ENCODE peak calls at places on chromosomes 13 and 19, in four cellular contexts. One of them, this sample, is unnamed.

GRCh38 chr19:44748426-44749254 is at the start of gene BCL3:
- DNase-seq in fibroblast of lung: no peak
- DNase-seq in AG04450: no peak
- DNase-seq in pancreas: peak; percentile 81
- DNase-seq in this sample: peak; percentile 68

GRCh38 chr13:80012281-80012680 is 328.6 kb downstream of the SPRY2 start:
- DNase-seq in fibroblast of lung: peak; percentile 30
- DNase-seq in AG04450: no peak
- DNase-seq in pancreas: no peak
- DNase-seq in this sample: no peak

GRCh38 chr19:38375098-38375493 is 725 bp downstream of the PSMD8 start:
- DNase-seq in fibroblast of lung: no peak
- DNase-seq in AG04450: no peak
- DNase-seq in pancreas: no peak
- DNase-seq in this sample: no peak

GRCh38 chr13:23161176-23161825 is 19.5 kb upstream of the SGCG start:
- DNase-seq in fibroblast of lung: no peak
- DNase-seq in AG04450: no peak
- DNase-seq in pancreas: no peak
- DNase-seq in this sample: no peak

GRCh38 chr13:95457294-95457693 is 95.2 kb upstream of the CLDN10 start:
- DNase-seq in fibroblast of lung: no peak
- DNase-seq in AG04450: no peak
- DNase-seq in pancreas: no peak
- DNase-seq in this sample: no peak

GRCh38 chr19:42468273-42468796 is 25.6 kb upstream of the CXCL17 start:
- DNase-seq in fibroblast of lung: peak; percentile 62
- DNase-seq in AG04450: peak; percentile 2
- DNase-seq in pancreas: no peak
- DNase-seq in this sample: no peak

GRCh38 chr19:44903602-44904425 is 1.8 kb upstream of the APOE start:
- DNase-seq in fibroblast of lung: peak; percentile 36
- DNase-seq in AG04450: no peak
- DNase-seq in pancreas: peak; percentile 53
- DNase-seq in this sample: peak; percentile 68

GRCh38 chr13:51804295-51805172 is 571 bp upstream of the DHRS12 start:
- DNase-seq in fibroblast of lung: no peak
- DNase-seq in AG04450: no peak
- DNase-seq in pancreas: no peak
- DNase-seq in this sample: peak; percentile 64

GRCh38 chr13:51681037-51681678 is 96.9 kb downstream of the WDFY2 start:
- DNase-seq in fibroblast of lung: peak; percentile 89
- DNase-seq in AG04450: peak; percentile 41
- DNase-seq in pancreas: no peak
- DNase-seq in this sample: no peak

GRCh38 chr19:30064776-30065494 is 122.9 kb downstream of the URI1 start:
- DNase-seq in fibroblast of lung: no peak
- DNase-seq in AG04450: no peak
- DNase-seq in pancreas: no peak
- DNase-seq in this sample: no peak

GRCh38 chr13:70183041-70183440 is 74.8 kb upstream of the KLHL1 start:
- DNase-seq in fibroblast of lung: peak; percentile 60
- DNase-seq in AG04450: no peak
- DNase-seq in pancreas: no peak
- DNase-seq in this sample: no peak

DNA sequence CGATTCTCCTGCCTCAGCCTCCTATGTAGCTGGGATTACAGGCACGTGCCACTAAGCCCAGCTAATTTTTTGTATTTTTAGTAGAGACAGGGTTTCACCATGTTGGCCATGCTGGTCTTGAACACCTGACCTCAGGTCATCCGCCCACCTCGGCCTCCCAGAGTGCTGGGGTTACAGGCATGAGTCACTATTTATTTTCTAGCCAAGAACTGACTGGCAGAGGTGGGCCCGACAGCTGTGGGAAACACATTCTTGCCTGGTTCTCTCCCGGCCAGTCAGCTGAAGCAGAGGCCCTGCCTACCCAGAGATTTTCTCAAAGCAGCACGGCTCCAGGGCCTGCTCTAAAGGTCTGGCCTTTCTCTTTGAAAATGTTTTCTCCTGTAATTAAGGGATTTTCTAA is 108.0 kb downstream of the KCTD15 start:
- DNase-seq in fibroblast of lung: peak; percentile 29
- DNase-seq in AG04450: no peak
- DNase-seq in pancreas: peak; percentile 82
- DNase-seq in this sample: peak; percentile 20
- H3K27ac ChIP-seq in fibroblast of lung: no peak overlapping the region
- H3K27ac ChIP-seq in AG04450: no peak overlapping the region
- H3K27ac ChIP-seq in pancreas: peak overlapping the region; percentile 87
- H3K27ac ChIP-seq in this sample: no peak overlapping the region

GRCh38 chr19:4694211-4694987 is 24.3 kb upstream of the MYDGF start:
- DNase-seq in fibroblast of lung: peak; percentile 99
- DNase-seq in AG04450: peak; percentile 85
- DNase-seq in pancreas: no peak
- DNase-seq in this sample: no peak

GRCh38 chr19:4692275-4693077 is 22.3 kb upstream of the MYDGF start:
- DNase-seq in fibroblast of lung: no peak
- DNase-seq in AG04450: no peak
- DNase-seq in pancreas: no peak
- DNase-seq in this sample: no peak

GRCh38 chr19:4695224-4695731 is 25.1 kb upstream of the MYDGF start:
- DNase-seq in fibroblast of lung: no peak
- DNase-seq in AG04450: no peak
- DNase-seq in pancreas: no peak
- DNase-seq in this sample: no peak

GRCh38 chr19:4693078-4693350 is 22.9 kb upstream of the MYDGF start:
- DNase-seq in fibroblast of lung: no peak
- DNase-seq in AG04450: no peak
- DNase-seq in pancreas: no peak
- DNase-seq in this sample: no peak

GRCh38 chr19:4693471-4694121 is 23.5 kb upstream of the MYDGF start:
- DNase-seq in fibroblast of lung: no peak
- DNase-seq in AG04450: no peak
- DNase-seq in pancreas: no peak
- DNase-seq in this sample: no peak
- H3K27ac ChIP-seq in fibroblast of lung: peak overlapping the region; percentile 17
- H3K27ac ChIP-seq in AG04450: peak overlapping the region; percentile 87
- H3K27ac ChIP-seq in pancreas: peak overlapping the region; percentile 6
- H3K27ac ChIP-seq in this sample: no peak overlapping the region

GRCh38 chr13:21013682-21014038 is 47.7 kb downstream of the LATS2 start:
- DNase-seq in fibroblast of lung: no peak
- DNase-seq in AG04450: no peak
- DNase-seq in pancreas: no peak
- DNase-seq in this sample: peak; percentile 11

GRCh38 chr13:21012841-21013681 is 48.3 kb downstream of the LATS2 start:
- DNase-seq in fibroblast of lung: peak; percentile 49
- DNase-seq in AG04450: no peak
- DNase-seq in pancreas: no peak
- DNase-seq in this sample: no peak

GRCh38 chr13:21015284-21015683 is 46.1 kb downstream of the LATS2 start:
- DNase-seq in fibroblast of lung: peak; percentile 75
- DNase-seq in AG04450: no peak
- DNase-seq in pancreas: no peak
- DNase-seq in this sample: peak; percentile 8

GRCh38 chr13:21014666-21015170 is 46.7 kb downstream of the LATS2 start:
- DNase-seq in fibroblast of lung: peak; percentile 88
- DNase-seq in AG04450: peak; percentile 74
- DNase-seq in pancreas: no peak
- DNase-seq in this sample: peak; percentile 57

DNA sequence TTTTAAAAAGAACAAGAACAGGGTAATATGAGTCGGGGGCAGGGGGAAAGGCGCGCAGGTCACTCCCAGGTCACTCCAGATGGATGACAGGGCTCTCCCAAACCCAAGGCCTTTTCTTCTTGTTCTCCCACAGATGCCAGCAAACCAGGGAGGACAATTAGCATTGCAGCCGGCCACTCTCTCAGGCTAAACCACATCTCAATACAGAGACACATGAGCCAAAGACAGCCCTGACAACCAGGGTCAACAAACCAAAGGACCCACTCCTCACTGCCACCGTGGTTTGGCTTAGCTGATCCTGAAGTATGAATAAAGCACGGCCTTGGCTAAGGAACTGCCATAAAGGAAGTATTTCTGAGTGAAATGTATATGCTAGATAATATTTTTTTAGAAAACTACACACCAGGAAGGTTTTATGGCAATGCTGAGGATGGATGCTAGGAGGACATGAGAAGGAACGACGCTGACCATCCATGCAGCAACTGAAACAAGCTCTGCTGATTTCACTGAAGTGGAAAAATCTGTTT is 47.2 kb downstream of the LATS2 start:
- DNase-seq in fibroblast of lung: peak; percentile 48
- DNase-seq in AG04450: no peak
- DNase-seq in pancreas: no peak
- DNase-seq in this sample: peak; percentile 19
- H3K27ac ChIP-seq in fibroblast of lung: peak overlapping the region; percentile 88
- H3K27ac ChIP-seq in AG04450: peak overlapping the region; percentile 97
- H3K27ac ChIP-seq in pancreas: peak overlapping the region; percentile 1
- H3K27ac ChIP-seq in this sample: no peak overlapping the region

GRCh38 chr13:112723771-112724170 is 33.9 kb downstream of the ATP11A start:
- DNase-seq in fibroblast of lung: no peak
- DNase-seq in AG04450: no peak
- DNase-seq in pancreas: no peak
- DNase-seq in this sample: peak; percentile 42
- H3K27ac ChIP-seq in fibroblast of lung: no peak overlapping the region
- H3K27ac ChIP-seq in AG04450: peak overlapping the region; percentile 21
- H3K27ac ChIP-seq in pancreas: peak overlapping the region; percentile 53
- H3K27ac ChIP-seq in this sample: no peak overlapping the region

DNA sequence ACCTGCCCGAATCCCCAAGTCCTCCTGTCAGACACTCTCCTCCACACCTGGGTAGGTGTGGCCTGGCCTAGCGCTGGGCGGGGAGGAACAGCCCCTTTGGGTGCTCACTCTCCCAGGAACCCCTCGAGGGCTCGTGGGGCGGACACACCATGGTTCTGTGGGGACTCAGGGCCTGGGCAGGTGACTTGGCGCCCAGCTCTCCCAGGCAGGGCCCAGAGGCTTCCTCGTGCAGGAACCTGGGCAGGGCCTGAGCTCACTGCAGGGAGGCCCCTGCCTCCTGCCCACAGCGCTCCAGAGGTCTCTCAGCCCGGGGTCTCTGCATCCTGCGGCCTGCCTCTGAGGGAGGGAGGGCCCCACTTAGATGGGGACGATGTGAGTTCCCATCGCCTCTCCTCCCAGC is 11.9 kb downstream of the LSM4 start:
- DNase-seq in fibroblast of lung: no peak
- DNase-seq in AG04450: no peak
- DNase-seq in pancreas: no peak
- DNase-seq in this sample: no peak
- H3K27ac ChIP-seq in fibroblast of lung: no peak overlapping the region
- H3K27ac ChIP-seq in AG04450: no peak overlapping the region
- H3K27ac ChIP-seq in pancreas: no peak overlapping the region
- H3K27ac ChIP-seq in this sample: no peak overlapping the region

GRCh38 chr13:113412440-113412839 is 40.8 kb downstream of the ADPRHL1 start:
- DNase-seq in fibroblast of lung: no peak
- DNase-seq in AG04450: no peak
- DNase-seq in pancreas: no peak
- DNase-seq in this sample: no peak

GRCh38 chr13:113411216-113412023 is 41.9 kb downstream of the ADPRHL1 start:
- DNase-seq in fibroblast of lung: peak; percentile 98
- DNase-seq in AG04450: peak; percentile 89
- DNase-seq in pancreas: no peak
- DNase-seq in this sample: no peak

GRCh38 chr13:113413178-113413897 is 40.0 kb downstream of the ADPRHL1 start:
- DNase-seq in fibroblast of lung: peak; percentile 27
- DNase-seq in AG04450: no peak
- DNase-seq in pancreas: no peak
- DNase-seq in this sample: no peak

GRCh38 chr13:113408562-113408961 is 44.6 kb upstream of the GRTP1 start:
- DNase-seq in fibroblast of lung: no peak
- DNase-seq in AG04450: no peak
- DNase-seq in pancreas: no peak
- DNase-seq in this sample: no peak

DNA sequence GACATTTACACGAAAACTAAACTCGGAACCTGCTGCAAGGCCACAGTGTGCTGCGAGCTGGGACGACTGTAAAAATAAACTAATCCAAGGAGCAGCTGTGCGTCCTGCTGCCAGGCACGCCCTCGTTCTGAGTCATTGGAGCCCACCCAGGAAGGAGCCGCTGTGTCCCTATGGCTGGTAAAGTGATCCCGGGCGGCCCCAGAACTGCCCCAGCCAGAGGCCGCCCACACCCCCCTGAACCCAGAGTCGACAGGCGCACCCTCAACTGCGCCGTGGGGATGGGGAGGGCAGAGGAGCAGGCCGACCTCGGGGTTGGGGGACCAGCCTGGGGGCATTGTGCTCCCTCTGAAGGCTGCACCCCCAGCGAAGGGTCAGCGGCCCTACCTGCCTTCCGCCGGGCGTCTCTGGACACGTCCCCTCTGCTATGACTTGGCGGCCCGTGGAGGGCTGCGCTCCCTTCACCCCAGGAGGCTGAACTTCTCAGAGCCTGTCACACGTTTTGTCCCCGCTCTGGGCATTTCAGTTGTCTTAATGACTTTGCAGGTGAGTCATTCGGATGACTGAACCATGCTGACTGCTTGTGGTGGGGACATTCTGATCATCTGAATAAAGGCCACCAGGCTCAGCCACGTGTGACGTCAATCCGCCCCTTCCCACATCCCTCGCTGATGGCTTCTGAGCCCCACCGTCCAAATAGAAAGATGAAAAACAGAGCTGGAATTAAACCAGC is 42.7 kb downstream of the ADPRHL1 start:
- DNase-seq in fibroblast of lung: peak; percentile 87
- DNase-seq in AG04450: peak; percentile 55
- DNase-seq in pancreas: no peak
- DNase-seq in this sample: no peak
- H3K27ac ChIP-seq in fibroblast of lung: peak overlapping the region; percentile 98
- H3K27ac ChIP-seq in AG04450: peak overlapping the region; percentile 92
- H3K27ac ChIP-seq in pancreas: no peak overlapping the region
- H3K27ac ChIP-seq in this sample: no peak overlapping the region

GRCh38 chr19:1459479-1459878 is 9.6 kb downstream of the APC2 start:
- DNase-seq in fibroblast of lung: no peak
- DNase-seq in AG04450: no peak
- DNase-seq in pancreas: no peak
- DNase-seq in this sample: no peak
- H3K27ac ChIP-seq in fibroblast of lung: no peak overlapping the region
- H3K27ac ChIP-seq in AG04450: no peak overlapping the region
- H3K27ac ChIP-seq in pancreas: no peak overlapping the region
- H3K27ac ChIP-seq in this sample: no peak overlapping the region